ENCODE peak calls at places on chromosomes 7 and 10, in seven cellular contexts. F, S, P, T, L, X and U are unnamed samples.

GRCh38 chr7:98418636-98419315 is 17.9 kb upstream of the BAIAP2L1 start:
- DNase-seq in P (no peak), X (no peak), T (peak), F (peak), L (peak), S (peak), U (peak)

GRCh38 chr10:131653140-131653539 is 247.7 kb upstream of the PPP2R2D start:
- DNase-seq in X (no peak), P (no peak), S (no peak), L (no peak), F (no peak), T (no peak), U (no peak)

GRCh38 chr10:121886997-121887622 is 40.7 kb downstream of the ATE1 start:
- DNase-seq in S (peak), F (peak), X (peak), L (peak), P (peak), T (peak), U (peak)

GRCh38 chr7:25037325-25037724 is 57.3 kb upstream of the OSBPL3 start:
- DNase-seq in P (no peak), S (no peak), L (peak), T (no peak), X (no peak), F (no peak), U (no peak)

GRCh38 chr10:62264702-62265436 is 3.8 kb downstream of the RTKN2 start:
- DNase-seq in T (no peak), F (no peak), L (peak), P (no peak), X (no peak), S (peak), U (peak)

GRCh38 chr7:137146012-137146455 is 197.5 kb downstream of the PTN start:
- DNase-seq in S (peak), P (no peak), L (peak), T (no peak), X (no peak), F (no peak), U (no peak)

GRCh38 chr10:99337261-99337905 is 8.2 kb downstream of the CNNM1 start:
- DNase-seq in T (no peak), X (no peak), S (no peak), L (no peak), F (no peak), P (no peak), U (no peak)

GRCh38 chr7:118327179-118327578 is 102.7 kb downstream of the ANKRD7 start:
- DNase-seq in T (no peak), F (no peak), L (no peak), S (peak), P (no peak), X (no peak), U (no peak)

GRCh38 chr7:66952343-66953043 is 31.5 kb downstream of the TMEM248 start:
- DNase-seq in S (peak), L (peak), T (no peak), X (no peak), F (no peak), P (no peak), U (no peak)

GRCh38 chr10:14235511-14235910 is 95.2 kb downstream of the FRMD4A start:
- DNase-seq in S (no peak), L (no peak), T (no peak), F (no peak), P (no peak), X (no peak), U (no peak)

GRCh38 chr10:113866551-113867394 is 12.3 kb downstream of the NHLRC2 start:
- DNase-seq in L (no peak), F (no peak), P (no peak), T (no peak), X (peak), S (no peak), U (peak)

DNA sequence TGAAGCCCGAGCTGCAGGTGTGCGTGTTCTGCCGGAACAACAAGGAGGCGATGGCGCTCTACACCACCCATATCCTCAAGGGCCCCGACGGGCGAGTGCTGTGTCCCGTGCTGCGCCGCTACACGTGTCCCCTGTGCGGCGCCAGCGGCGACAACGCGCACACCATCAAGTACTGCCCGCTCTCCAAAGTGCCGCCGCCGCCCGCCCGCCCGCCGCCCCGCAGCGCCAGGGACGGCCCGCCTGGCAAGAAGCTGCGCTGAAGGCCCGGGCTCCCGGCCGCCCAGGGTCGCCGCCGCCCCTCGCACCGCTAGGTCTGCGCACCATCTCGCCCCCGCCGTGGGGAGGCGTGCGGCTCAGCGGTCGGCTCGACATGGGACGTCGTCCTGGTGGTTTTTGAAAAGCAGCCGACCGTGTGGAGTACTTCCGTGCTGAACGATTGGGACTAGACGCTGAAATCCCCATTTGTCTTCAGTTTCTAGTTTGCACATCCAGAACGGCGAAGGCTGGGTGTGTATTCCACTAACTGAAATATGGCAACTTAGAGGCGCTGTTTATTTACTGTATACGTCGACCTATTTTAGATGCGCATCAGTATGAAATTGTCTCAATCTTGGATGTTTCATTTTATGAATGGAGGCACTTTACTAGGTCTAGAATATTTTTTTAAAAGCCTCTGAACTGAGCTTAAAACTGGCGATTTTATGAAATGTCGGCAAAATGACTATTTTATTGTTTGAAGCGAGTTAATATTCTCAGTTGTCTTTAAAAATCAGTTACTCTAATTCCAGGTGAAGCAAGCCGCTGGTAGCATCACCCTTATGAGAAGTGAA is 1.1 kb downstream of the NANOS1 start:
- DNase-seq in S (peak), F (peak), L (peak), X (peak), P (peak), T (peak), U (peak)
- TF ChIP-seq CTCF in S (no peak), F (no peak), L (no peak), X (no peak), P (no peak), T (no peak), U (no peak)

GRCh38 chr7:141262101-141262819 is 188.4 kb downstream of the TMEM178B start:
- DNase-seq in F (no peak), L (no peak), S (no peak), T (no peak), X (no peak), P (no peak), U (peak)
- TF ChIP-seq CTCF in F (no peak), L (no peak), S (peak), T (no peak), X (no peak), P (no peak), U (peak)

GRCh38 chr7:123075838-123076462 is 80.5 kb upstream of the TAS2R16 start:
- DNase-seq in S (no peak), L (no peak), X (no peak), T (no peak), P (no peak), F (no peak), U (no peak)

GRCh38 chr7:123067814-123068213 is 72.3 kb upstream of the TAS2R16 start:
- DNase-seq in L (no peak), P (no peak), T (no peak), X (no peak), S (no peak), F (no peak), U (no peak)

GRCh38 chr7:123070702-123071286 is 75.3 kb upstream of the TAS2R16 start:
- DNase-seq in T (no peak), L (peak), F (no peak), S (peak), P (no peak), X (no peak), U (no peak)
- TF ChIP-seq CTCF in T (no peak), L (peak), F (no peak), S (peak), P (no peak), X (no peak), U (peak)

GRCh38 chr7:518630-519428 is 817 bp downstream of the PDGFA start:
- DNase-seq in F (peak), P (no peak), S (peak), T (peak), X (peak), L (peak), U (peak)
- TF ChIP-seq CTCF in F (no peak), P (no peak), S (no peak), T (no peak), X (no peak), L (no peak), U (peak)

DNA sequence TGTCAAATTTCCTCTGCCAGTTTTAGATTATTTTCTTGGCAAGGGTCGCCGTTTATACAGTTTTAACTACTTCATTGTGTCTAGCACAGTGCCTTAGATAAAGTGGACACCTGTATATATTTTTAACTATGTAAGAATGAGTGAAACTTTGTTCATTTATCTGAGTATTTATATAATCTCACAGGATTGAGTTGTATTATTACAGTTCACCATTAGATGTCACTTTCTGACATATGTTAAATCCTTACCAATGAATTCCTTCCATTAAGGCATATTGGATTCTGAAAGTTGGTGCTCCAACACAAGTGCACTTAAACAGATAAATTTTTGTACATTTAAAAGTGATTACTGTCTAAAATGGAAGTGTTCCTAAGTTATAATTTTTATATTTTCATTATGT is 43.0 kb downstream of the ZMYND11 start:
- DNase-seq in S (peak), L (peak), T (no peak), F (no peak), P (no peak), X (no peak), U (no peak)
- TF ChIP-seq CTCF in S (no peak), L (peak), T (peak), F (peak), P (peak), X (no peak), U (no peak)

DNA sequence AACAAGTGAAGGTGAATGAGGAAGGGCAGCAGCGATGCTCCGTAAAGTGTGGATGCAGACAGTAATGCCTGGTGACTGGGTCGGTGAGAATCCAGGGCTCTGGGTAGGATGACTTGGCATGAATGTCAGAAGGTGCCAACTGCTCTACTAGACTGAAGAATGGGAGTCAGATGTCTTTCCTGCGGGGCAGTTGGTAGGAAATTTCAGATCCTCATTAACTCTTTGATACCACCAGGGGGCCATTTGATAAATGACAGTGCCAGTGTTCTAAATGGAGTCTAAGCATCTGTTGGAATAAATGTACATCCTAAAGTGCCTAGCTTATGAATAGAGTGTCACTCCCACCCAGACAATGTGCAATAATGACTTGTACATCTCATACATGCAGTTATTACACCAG is 462.0 kb downstream of the GRM8 start:
- DNase-seq in L (no peak), S (no peak), F (no peak), P (no peak), X (no peak), T (no peak), U (no peak)
- TF ChIP-seq CTCF in L (no peak), S (no peak), F (no peak), P (no peak), X (no peak), T (no peak), U (no peak)

GRCh38 chr7:8443871-8444756 is 10.7 kb downstream of the NXPH1 start:
- DNase-seq in S (no peak), X (no peak), L (no peak), P (no peak), T (no peak), F (no peak), U (no peak)
- TF ChIP-seq CTCF in S (no peak), X (no peak), L (no peak), P (no peak), T (no peak), F (no peak), U (no peak)

DNA sequence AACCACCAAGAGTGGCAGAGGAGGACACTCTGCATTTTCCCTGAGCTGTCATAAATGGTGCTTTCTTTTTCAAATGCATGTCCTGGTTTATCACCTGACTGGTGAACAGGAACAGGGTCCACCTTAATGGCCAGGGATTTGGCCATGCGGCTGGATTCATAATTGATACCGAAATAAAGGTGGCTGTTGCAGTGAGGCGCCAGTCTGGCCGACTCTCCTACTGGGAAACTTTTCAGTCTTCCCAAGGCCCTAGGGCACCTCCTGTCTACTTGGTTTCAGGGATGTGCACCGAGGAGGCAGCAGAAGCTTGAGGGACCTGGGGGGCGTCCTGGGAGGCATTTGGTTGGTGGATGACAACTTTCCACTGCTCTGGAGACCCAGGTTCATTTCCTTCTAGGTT is 46.4 kb upstream of the FIGNL1 start:
- DNase-seq in S (no peak), F (no peak), T (no peak), P (no peak), X (no peak), L (no peak), U (no peak)
- TF ChIP-seq CTCF in S (no peak), F (no peak), T (no peak), P (no peak), X (no peak), L (no peak), U (no peak)